ENCODE peak calls at places on chromosomes 4 and X, in four cellular contexts. One of them, this sample, is unnamed.
A peak's percentile ranks its signal among the peaks of the same experiment; 100 is the strongest.

GRCh38 chr4:46793036-46793435 is 116.0 kb downstream of the COX7B2 start:
- DNase-seq in HepG2: no peak
- DNase-seq in H1: no peak
- DNase-seq in K562: no peak
- DNase-seq in this sample: no peak

GRCh38 chrX:108225456-108225730 is 133.8 kb downstream of the ATG4A start:
- DNase-seq in HepG2: no peak
- DNase-seq in H1: no peak
- DNase-seq in K562: no peak
- DNase-seq in this sample: no peak

GRCh38 chr4:65589331-65589730 is 81.0 kb downstream of the EPHA5 start:
- DNase-seq in HepG2: no peak
- DNase-seq in H1: no peak
- DNase-seq in K562: no peak
- DNase-seq in this sample: no peak

GRCh38 chr4:173167793-173168395 is 717 bp upstream of the GALNT7 start:
- DNase-seq in HepG2: no peak
- DNase-seq in H1: no peak
- DNase-seq in K562: peak; percentile 48
- DNase-seq in this sample: peak; percentile 54

GRCh38 chr4:110533940-110534339 is 58.0 kb downstream of the ENPEP start:
- DNase-seq in HepG2: peak; percentile 74
- DNase-seq in H1: no peak
- DNase-seq in K562: no peak
- DNase-seq in this sample: peak; percentile 94

GRCh38 chrX:74248889-74249288 is 55.1 kb upstream of the ZCCHC13 start:
- DNase-seq in HepG2: no peak
- DNase-seq in H1: no peak
- DNase-seq in K562: no peak
- DNase-seq in this sample: peak; percentile 58

GRCh38 chrX:49166914-49167739 is 4.6 kb downstream of the MAGIX start:
- DNase-seq in HepG2: no peak
- DNase-seq in H1: no peak
- DNase-seq in K562: peak; percentile 45
- DNase-seq in this sample: peak; percentile 58

GRCh38 chr4:173834151-173834550 is 304.1 kb upstream of the HAND2 start:
- DNase-seq in HepG2: no peak
- DNase-seq in H1: no peak
- DNase-seq in K562: no peak
- DNase-seq in this sample: no peak

GRCh38 chrX:12396584-12396983 is 258.3 kb downstream of the FRMPD4 start:
- DNase-seq in HepG2: no peak
- DNase-seq in H1: no peak
- DNase-seq in K562: no peak
- DNase-seq in this sample: no peak

GRCh38 chr4:86387013-86387412 is 27.2 kb upstream of the MAPK10 start:
- DNase-seq in HepG2: no peak
- DNase-seq in H1: no peak
- DNase-seq in K562: no peak
- DNase-seq in this sample: no peak

GRCh38 chr4:187387709-187388108 is 607.9 kb upstream of the ZFP42 start:
- DNase-seq in HepG2: no peak
- DNase-seq in H1: no peak
- DNase-seq in K562: no peak
- DNase-seq in this sample: no peak

GRCh38 chrX:13005671-13006473 is 31.0 kb downstream of the TMSB4X start:
- DNase-seq in HepG2: no peak
- DNase-seq in H1: no peak
- DNase-seq in K562: no peak
- DNase-seq in this sample: no peak

GRCh38 chr4:7904108-7904516 is 35.5 kb downstream of the AFAP1 start:
- DNase-seq in HepG2: no peak
- DNase-seq in H1: no peak
- DNase-seq in K562: no peak
- DNase-seq in this sample: peak; percentile 91

GRCh38 chr4:158313566-158313965 is 103.3 kb downstream of the TMEM144 start:
- DNase-seq in HepG2: no peak
- DNase-seq in H1: no peak
- DNase-seq in K562: no peak
- DNase-seq in this sample: no peak

GRCh38 chrX:56385336-56385735 is 153.2 kb downstream of the KLF8 start:
- DNase-seq in HepG2: no peak
- DNase-seq in H1: no peak
- DNase-seq in K562: no peak
- DNase-seq in this sample: no peak

GRCh38 chrX:65035451-65035779 is 59.2 kb upstream of the ZC4H2 start:
- DNase-seq in HepG2: no peak
- DNase-seq in H1: peak; percentile 0
- DNase-seq in K562: peak; percentile 5
- DNase-seq in this sample: no peak

GRCh38 chrX:111511477-111511876 is at the start of gene SERTM2:
- DNase-seq in HepG2: no peak
- DNase-seq in H1: no peak
- DNase-seq in K562: no peak
- DNase-seq in this sample: no peak

GRCh38 chr4:122531514-122531913 is 75.0 kb upstream of the IL2 start:
- DNase-seq in HepG2: no peak
- DNase-seq in H1: no peak
- DNase-seq in K562: no peak
- DNase-seq in this sample: no peak

GRCh38 chr4:176538217-176538925 is 218.6 kb downstream of the SPCS3 start:
- DNase-seq in HepG2: no peak
- DNase-seq in H1: no peak
- DNase-seq in K562: no peak
- DNase-seq in this sample: peak; percentile 5

GRCh38 chr4:108742451-108742850 is 20.4 kb downstream of the ETNPPL start:
- DNase-seq in HepG2: no peak
- DNase-seq in H1: no peak
- DNase-seq in K562: no peak
- DNase-seq in this sample: no peak
- H2AFZ ChIP-seq in HepG2: no peak overlapping the region
- H2AFZ ChIP-seq in H1: no peak overlapping the region
- H2AFZ ChIP-seq in K562: no peak overlapping the region
- H2AFZ ChIP-seq in this sample: no peak overlapping the region

GRCh38 chr4:2432991-2433530 is 14.3 kb downstream of the CFAP99 start:
- DNase-seq in HepG2: no peak
- DNase-seq in H1: no peak
- DNase-seq in K562: peak; percentile 64
- DNase-seq in this sample: no peak
- TF ChIP-seq JUN in HepG2: no peak
- TF ChIP-seq JUN in H1: no peak
- TF ChIP-seq JUN in K562: no peak
- TF ChIP-seq JUN in this sample: no peak

DNA sequence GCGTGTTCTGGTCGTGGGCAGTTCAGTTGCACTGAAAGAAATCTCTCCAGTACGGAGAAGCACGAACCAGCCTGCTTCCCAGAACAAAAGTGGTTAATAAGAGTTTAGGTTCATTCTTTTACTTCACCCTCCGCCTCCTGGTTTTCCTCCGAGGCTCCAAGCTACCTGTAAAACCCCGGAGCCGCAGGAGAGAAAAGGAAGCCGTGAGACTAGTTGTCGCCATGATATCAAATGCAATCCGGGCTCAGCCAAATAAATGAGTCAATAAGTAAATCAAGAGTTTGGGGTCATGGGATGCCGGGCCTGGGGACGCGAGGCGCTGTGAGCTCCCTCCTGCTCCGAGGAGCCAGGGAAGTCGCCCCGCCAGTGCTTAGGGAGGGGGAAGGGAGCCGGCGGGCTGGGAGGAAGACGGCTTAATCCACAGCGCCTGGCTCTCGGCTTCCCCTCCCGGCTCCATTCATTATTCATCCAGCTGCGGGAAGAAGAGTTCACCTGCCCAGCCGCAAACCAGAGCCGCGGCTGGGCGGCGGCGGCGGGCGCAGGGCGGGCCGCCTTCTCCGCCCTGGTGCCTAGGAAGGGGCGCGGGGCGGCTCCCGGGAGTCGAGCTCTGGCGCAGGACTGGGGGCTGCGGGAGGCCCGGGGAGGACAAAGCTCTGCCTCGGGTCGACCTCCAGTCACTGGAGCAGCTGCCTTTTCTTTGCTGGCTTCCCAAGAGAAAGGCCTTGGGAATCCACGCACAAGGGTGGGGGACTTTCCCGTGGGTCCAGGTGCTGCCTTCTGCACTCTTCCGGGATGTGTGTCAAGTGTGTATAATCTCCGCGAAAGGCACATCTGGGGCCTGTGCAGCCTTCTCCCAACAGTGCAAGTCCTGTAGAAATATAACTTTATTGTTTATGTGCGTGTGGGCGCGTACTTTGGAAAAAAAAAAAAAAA is 1.7 kb downstream of the FRAS1 start:
- DNase-seq in HepG2: peak; percentile 19
- DNase-seq in H1: peak; percentile 21
- DNase-seq in K562: no peak
- DNase-seq in this sample: peak; percentile 33
- H2AFZ ChIP-seq in HepG2: peak overlapping the region; percentile 83
- H2AFZ ChIP-seq in H1: no peak overlapping the region
- H2AFZ ChIP-seq in K562: peak overlapping the region; percentile 25
- H2AFZ ChIP-seq in this sample: peak overlapping the region; percentile 71

DNA sequence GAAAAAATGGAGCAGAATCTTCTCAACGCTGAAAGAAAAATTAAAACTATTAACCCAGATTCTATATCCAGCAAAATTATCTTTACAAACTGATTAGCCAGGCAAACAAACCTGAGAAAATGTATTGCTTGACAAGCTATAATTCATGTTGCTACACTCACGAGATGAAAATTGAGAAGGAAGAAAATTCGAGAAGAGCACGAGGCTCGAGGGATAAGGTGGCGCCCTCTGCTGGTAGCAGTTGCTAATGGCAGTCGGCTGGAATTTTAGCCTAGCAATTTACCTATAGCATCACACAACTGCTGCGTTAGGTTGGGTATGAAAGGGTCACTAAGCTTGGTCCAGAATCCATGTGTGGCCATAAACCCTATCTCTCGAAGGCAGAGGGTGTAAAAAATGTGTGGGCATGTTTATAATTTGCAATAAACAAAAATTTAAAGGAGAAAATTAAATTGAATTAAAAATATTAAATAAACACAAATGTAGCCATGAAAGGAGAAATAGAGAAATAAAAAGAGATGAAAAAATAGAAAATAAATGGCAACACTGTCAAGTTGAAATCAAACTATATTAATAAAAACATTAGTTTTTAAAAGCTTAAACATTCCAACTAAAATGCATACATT is 126.6 kb downstream of the PPP4R3C start:
- DNase-seq in HepG2: peak; percentile 2
- DNase-seq in H1: peak; percentile 3
- DNase-seq in K562: peak; percentile 34
- DNase-seq in this sample: peak; percentile 16
- TF ChIP-seq JUN in HepG2: no peak
- TF ChIP-seq JUN in H1: no peak
- TF ChIP-seq JUN in K562: no peak
- TF ChIP-seq JUN in this sample: no peak

GRCh38 chr4:11427201-11427996 is 1.3 kb downstream of the HS3ST1 start:
- DNase-seq in HepG2: no peak
- DNase-seq in H1: no peak
- DNase-seq in K562: no peak
- DNase-seq in this sample: no peak

GRCh38 chr4:11429646-11430045 is 952 bp upstream of the HS3ST1 start:
- DNase-seq in HepG2: no peak
- DNase-seq in H1: no peak
- DNase-seq in K562: no peak
- DNase-seq in this sample: no peak

GRCh38 chr4:11426716-11427115 is 2.0 kb downstream of the HS3ST1 start:
- DNase-seq in HepG2: no peak
- DNase-seq in H1: no peak
- DNase-seq in K562: no peak
- DNase-seq in this sample: no peak

GRCh38 chr4:11428701-11429571 is at the start of gene HS3ST1:
- DNase-seq in HepG2: no peak
- DNase-seq in H1: peak; percentile 68
- DNase-seq in K562: no peak
- DNase-seq in this sample: peak; percentile 75

DNA sequence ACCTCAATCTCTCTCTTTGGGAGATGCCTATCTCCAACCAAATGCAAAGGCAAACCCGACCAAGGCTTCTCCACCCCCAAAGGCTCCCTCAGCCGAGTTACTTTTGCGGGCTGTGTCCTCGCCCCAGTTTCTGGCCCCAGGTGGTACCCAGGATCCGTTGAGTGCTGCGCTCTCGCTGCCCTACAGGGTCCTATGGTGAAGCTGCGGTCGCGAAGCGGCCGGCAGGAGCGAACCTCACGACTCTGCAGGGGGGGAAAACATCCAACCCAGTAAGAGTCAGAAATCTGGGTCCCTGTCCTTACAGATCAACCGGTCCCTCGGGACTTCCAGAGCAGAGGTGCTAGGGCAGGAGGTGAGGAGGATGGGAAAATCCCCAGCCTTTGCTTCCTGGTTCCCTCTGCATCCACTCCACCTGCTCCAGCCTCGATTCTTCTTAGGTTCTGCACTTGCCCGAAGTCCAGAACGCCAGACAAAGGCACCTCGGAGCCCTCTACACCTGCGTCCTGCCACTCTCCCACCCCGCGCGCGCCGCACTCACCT is 463 bp downstream of the HS3ST1 start:
- DNase-seq in HepG2: no peak
- DNase-seq in H1: no peak
- DNase-seq in K562: no peak
- DNase-seq in this sample: no peak
- H2AFZ ChIP-seq in HepG2: no peak overlapping the region
- H2AFZ ChIP-seq in H1: no peak overlapping the region
- H2AFZ ChIP-seq in K562: no peak overlapping the region
- H2AFZ ChIP-seq in this sample: peak overlapping the region; percentile 100

GRCh38 chrX:95945528-95945927 is 739.1 kb upstream of the DIAPH2 start:
- DNase-seq in HepG2: no peak
- DNase-seq in H1: no peak
- DNase-seq in K562: no peak
- DNase-seq in this sample: peak; percentile 10

GRCh38 chrX:95950679-95951078 is 734.0 kb upstream of the DIAPH2 start:
- DNase-seq in HepG2: no peak
- DNase-seq in H1: no peak
- DNase-seq in K562: no peak
- DNase-seq in this sample: no peak

DNA sequence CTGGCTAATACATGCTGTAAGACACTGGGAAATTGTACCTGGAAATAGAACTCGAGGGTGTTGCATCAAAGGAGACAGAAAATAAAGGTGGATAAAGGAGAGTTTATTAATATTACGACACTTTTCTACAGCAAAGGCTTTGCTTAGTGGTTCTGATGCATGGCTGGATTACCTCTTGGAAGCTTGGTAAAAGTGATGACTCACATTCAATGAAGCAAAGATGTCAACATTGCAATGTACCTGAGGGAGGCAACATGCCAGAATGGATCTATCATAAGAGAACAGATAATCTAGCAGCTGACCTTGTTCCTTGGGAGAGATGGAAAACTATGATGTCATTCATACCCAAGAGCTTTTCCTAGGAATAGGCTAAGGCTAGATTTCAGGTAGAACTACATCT is 735.1 kb upstream of the DIAPH2 start:
- DNase-seq in HepG2: no peak
- DNase-seq in H1: no peak
- DNase-seq in K562: no peak
- DNase-seq in this sample: no peak
- TF ChIP-seq JUN in HepG2: no peak
- TF ChIP-seq JUN in H1: no peak
- TF ChIP-seq JUN in K562: no peak
- TF ChIP-seq JUN in this sample: no peak

This sample was measured in endothelial cell of umbilical vein.